ENCODE peak calls at places on chromosomes 12 and 14, in six cellular contexts. Y, V, H, O, M and I are unnamed samples.

GRCh38 chr14:71361335-71361734 is 454.1 kb downstream of the PCNX1 start:
- DNase-seq in H (no peak), Y (no peak), V (no peak), O (no peak), M (no peak), I (peak; percentile 54)

GRCh38 chr14:90513151-90514014 is 116.6 kb downstream of the CALM1 start:
- DNase-seq in V (no peak), O (no peak), Y (peak; percentile 91), H (peak; percentile 85), M (no peak), I (no peak)

GRCh38 chr12:22467190-22467589 is 77.2 kb downstream of the C2CD5 start:
- DNase-seq in Y (no peak), H (no peak), V (no peak), O (no peak), M (no peak), I (peak; percentile 91)

GRCh38 chr12:80299976-80300375 is 144.1 kb upstream of the PTPRQ start:
- DNase-seq in V (no peak), H (no peak), O (no peak), M (no peak), Y (no peak), I (peak; percentile 21)

GRCh38 chr14:71521238-71521637 is 411.0 kb upstream of the RGS6 start:
- DNase-seq in Y (no peak), O (no peak), V (no peak), M (no peak), H (no peak), I (no peak)

GRCh38 chr12:91316161-91316759 is 133.6 kb upstream of the DCN start:
- DNase-seq in Y (no peak), M (no peak), V (no peak), H (no peak), O (no peak), I (no peak)

GRCh38 chr14:50920482-50921225 is 23.6 kb downstream of the PYGL start:
- DNase-seq in H (no peak), Y (no peak), V (peak; percentile 63), M (no peak), O (no peak), I (peak; percentile 89)

GRCh38 chr12:25937096-25937495 is 21.4 kb upstream of the RASSF8 start:
- DNase-seq in M (no peak), H (no peak), O (no peak), V (no peak), Y (no peak), I (no peak)

GRCh38 chr12:122308811-122309210 is 42.5 kb upstream of the VPS33A start:
- DNase-seq in M (no peak), H (no peak), Y (no peak), V (no peak), O (no peak), I (peak; percentile 6)

GRCh38 chr14:40053396-40053795 is 621.2 kb upstream of the FBXO33 start:
- DNase-seq in O (no peak), V (no peak), Y (no peak), H (no peak), M (no peak), I (no peak)

GRCh38 chr12:62833634-62834033 is 101.3 kb downstream of the PPM1H start:
- DNase-seq in M (no peak), O (no peak), Y (no peak), V (no peak), H (no peak), I (no peak)

GRCh38 chr12:45216297-45216982 is 545 bp downstream of the ANO6 start:
- DNase-seq in V (peak; percentile 61), H (peak; percentile 51), O (peak; percentile 65), Y (peak; percentile 82), M (peak; percentile 61), I (peak; percentile 34)

GRCh38 chr14:104362761-104363605 is 216.6 kb upstream of the C14orf180 start:
- DNase-seq in O (no peak), M (no peak), Y (no peak), H (no peak), V (no peak), I (no peak)

GRCh38 chr12:19223018-19223417 is 93.5 kb downstream of the PLEKHA5 start:
- DNase-seq in O (no peak), H (no peak), Y (no peak), V (peak; percentile 60), M (no peak), I (peak; percentile 55)

GRCh38 chr14:96146131-96146771 is 58.4 kb upstream of the BDKRB2 start:
- DNase-seq in Y (no peak), H (no peak), V (peak; percentile 15), M (no peak), O (no peak), I (peak; percentile 72)

GRCh38 chr14:36129181-36129580 is 47.3 kb downstream of the PTCSC3 start:
- DNase-seq in V (peak; percentile 42), M (no peak), O (no peak), H (no peak), Y (no peak), I (no peak)

GRCh38 chr14:61625171-61625570 is 70.1 kb upstream of the HIF1A start:
- DNase-seq in M (no peak), O (no peak), H (no peak), V (peak; percentile 23), Y (no peak), I (peak; percentile 53)

GRCh38 chr14:72907886-72908285 is 14.0 kb upstream of the DPF3 start:
- DNase-seq in Y (no peak), M (no peak), V (no peak), O (no peak), H (no peak), I (peak; percentile 72)

GRCh38 chr12:71682466-71682865 is 3.4 kb upstream of the TMEM19 start:
- DNase-seq in O (no peak), V (no peak), M (no peak), H (no peak), Y (no peak), I (no peak)

GRCh38 chr14:52279405-52279804 is 11.9 kb downstream of the PTGDR start:
- DNase-seq in O (no peak), V (no peak), H (no peak), Y (no peak), M (no peak), I (peak; percentile 51)

GRCh38 chr12:114671664-114672476 is 12.1 kb downstream of the TBX3 start:
- DNase-seq in V (no peak), H (no peak), M (no peak), Y (no peak), O (no peak), I (no peak)

GRCh38 chr12:70196732-70197361 is 46.4 kb upstream of the CNOT2 start:
- DNase-seq in Y (no peak), H (no peak), V (no peak), M (no peak), O (no peak), I (peak; percentile 37)

GRCh38 chr12:24109381-24110039 is 160.0 kb upstream of the SOX5 start:
- DNase-seq in V (no peak), M (no peak), Y (no peak), O (peak; percentile 53), H (no peak), I (peak; percentile 43)

GRCh38 chr12:4027412-4027811 is 154.2 kb upstream of the PARP11 start:
- DNase-seq in V (peak; percentile 30), H (no peak), O (no peak), M (peak; percentile 65), Y (no peak), I (no peak)

GRCh38 chr14:61444215-61444768 is 122.9 kb downstream of the PRKCH start:
- DNase-seq in Y (no peak), O (no peak), M (peak; percentile 68), H (no peak), V (no peak), I (no peak)